ENCODE peak calls at places on chromosomes 6 and 20, in eight cellular contexts. O, H, X, W, L, V, Y and B are unnamed samples.

GRCh38 chr6:149701699-149702098 is 16.2 kb downstream of the LATS1 start:
- DNase-seq in O (peak; percentile 16), H (no peak), X (no peak), W (no peak), L (no peak), V (no peak), Y (no peak), B (no peak)

GRCh38 chr6:28707387-28708282 is 182.0 kb downstream of the GPX5 start:
- DNase-seq in O (no peak), H (no peak), X (no peak), W (no peak), L (no peak), V (no peak), Y (no peak), B (no peak)

GRCh38 chr20:11235058-11235457 is 561.3 kb upstream of the JAG1 start:
- DNase-seq in O (peak; percentile 27), H (no peak), X (no peak), W (peak; percentile 12), L (no peak), V (no peak), Y (no peak), B (no peak)

GRCh38 chr6:17429381-17430061 is 36.1 kb downstream of the CAP2 start:
- DNase-seq in O (no peak), H (no peak), X (no peak), W (no peak), L (no peak), V (no peak), Y (no peak), B (no peak)

GRCh38 chr6:161095916-161096315 is 104.3 kb downstream of the MAP3K4 start:
- DNase-seq in O (peak; percentile 16), H (no peak), X (no peak), W (no peak), L (peak; percentile 37), V (no peak), Y (no peak), B (no peak)

GRCh38 chr6:43719511-43719910 is 31.9 kb upstream of the MRPS18A start:
- DNase-seq in O (no peak), H (no peak), X (no peak), W (no peak), L (no peak), V (no peak), Y (no peak), B (no peak)

GRCh38 chr6:219641-220198 is 72.6 kb upstream of the DUSP22 start:
- DNase-seq in O (no peak), H (no peak), X (no peak), W (peak; percentile 58), L (no peak), V (no peak), Y (peak; percentile 48), B (no peak)

GRCh38 chr6:50586074-50586473 is 127.3 kb upstream of the TFAP2D start:
- DNase-seq in O (no peak), H (no peak), X (no peak), W (no peak), L (no peak), V (peak; percentile 7), Y (peak; percentile 13), B (no peak)

GRCh38 chr20:36466089-36466488 is 75.2 kb upstream of the MYL9 start:
- DNase-seq in O (no peak), H (no peak), X (no peak), W (no peak), L (no peak), V (no peak), Y (no peak), B (no peak)

GRCh38 chr20:49668181-49668877 is 45.3 kb downstream of the B4GALT5 start:
- DNase-seq in O (no peak), H (no peak), X (peak; percentile 35), W (peak; percentile 23), L (no peak), V (no peak), Y (peak; percentile 17), B (peak; percentile 82)

GRCh38 chr6:73121421-73121993 is 103.8 kb downstream of the KHDC1L start:
- DNase-seq in O (peak; percentile 65), H (no peak), X (no peak), W (no peak), L (peak; percentile 89), V (no peak), Y (no peak), B (no peak)

GRCh38 chr6:36104836-36105235 is 25.5 kb upstream of the MAPK13 start:
- DNase-seq in O (peak; percentile 15), H (no peak), X (no peak), W (no peak), L (no peak), V (no peak), Y (no peak), B (no peak)

GRCh38 chr6:39193201-39193791 is 36.0 kb downstream of the KCNK5 start:
- DNase-seq in O (no peak), H (no peak), X (no peak), W (peak; percentile 67), L (no peak), V (no peak), Y (peak; percentile 76), B (no peak)

GRCh38 chr20:35135867-35136586 is 11.1 kb downstream of the EDEM2 start:
- DNase-seq in O (peak; percentile 78), H (no peak), X (no peak), W (no peak), L (no peak), V (no peak), Y (no peak), B (no peak)

DNA sequence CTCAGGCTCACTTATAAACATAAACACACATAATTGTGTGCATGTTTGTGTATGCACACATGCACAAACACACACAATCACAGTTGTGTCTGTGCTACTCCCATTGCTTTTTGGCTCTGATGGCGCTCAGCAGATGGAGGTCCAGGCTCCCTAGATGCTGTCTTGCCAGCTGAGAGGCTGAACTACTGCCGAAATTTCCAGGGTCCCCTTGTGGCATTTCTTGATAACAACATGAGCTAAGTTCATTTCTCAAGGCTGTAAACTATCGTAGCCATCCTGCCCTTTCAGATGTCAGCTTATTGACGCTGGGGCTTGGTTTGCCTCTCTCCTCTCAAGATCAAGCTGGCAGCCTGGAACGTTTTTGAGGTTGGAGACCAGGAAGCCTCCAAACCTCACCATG is 313.9 kb upstream of the RNF24 start:
- DNase-seq in O (no peak), H (no peak), X (no peak), W (no peak), L (no peak), V (no peak), Y (no peak), B (no peak)
- TF ChIP-seq CTCF in O (peak; percentile 36), H (no peak), X (no peak), W (no peak), L (no peak), V (no peak), Y (no peak), B (no peak)

GRCh38 chr6:41941280-41942044 is at the start of gene CCND3:
- DNase-seq in O (peak; percentile 87), H (peak; percentile 72), X (peak; percentile 64), W (peak; percentile 94), L (peak; percentile 55), V (peak; percentile 96), Y (peak; percentile 94), B (peak; percentile 95)

GRCh38 chr6:41942045-41942851 is 640 bp upstream of the CCND3 start:
- DNase-seq in O (no peak), H (no peak), X (no peak), W (no peak), L (peak; percentile 90), V (no peak), Y (no peak), B (no peak)

GRCh38 chr6:41939848-41940758 is 1.5 kb downstream of the CCND3 start:
- DNase-seq in O (peak; percentile 37), H (peak; percentile 11), X (no peak), W (peak; percentile 44), L (peak; percentile 27), V (no peak), Y (peak; percentile 52), B (no peak)

GRCh38 chr6:41939091-41939847 is 2.3 kb downstream of the CCND3 start:
- DNase-seq in O (peak; percentile 35), H (no peak), X (no peak), W (peak; percentile 30), L (no peak), V (no peak), Y (peak; percentile 50), B (no peak)

DNA sequence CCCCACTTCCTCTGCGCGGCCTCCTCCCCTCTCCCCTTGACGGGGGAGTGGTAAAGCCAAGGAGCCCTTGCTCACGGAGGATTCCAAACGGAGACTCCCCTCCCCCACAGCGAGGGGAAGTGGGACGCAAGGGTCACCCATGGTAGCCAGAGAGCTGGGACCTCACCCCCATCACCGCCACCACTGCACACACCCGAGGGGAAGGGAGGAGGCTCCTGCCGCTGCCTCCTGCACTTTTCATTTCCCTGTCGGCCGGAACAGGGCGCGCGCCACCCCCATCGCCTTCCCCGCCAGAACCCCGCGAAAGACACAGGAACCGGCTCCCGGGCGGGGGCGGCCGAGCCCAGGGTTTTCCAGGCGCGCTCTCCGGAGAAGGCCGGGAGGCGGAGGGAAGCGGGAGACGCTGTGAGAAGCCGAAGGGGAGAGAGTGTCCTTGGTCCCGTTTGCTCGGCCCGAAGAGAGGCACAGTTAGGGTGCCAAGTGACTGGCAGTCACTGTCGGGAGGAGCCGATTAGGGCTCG is 789 bp downstream of the CCND3 start:
- DNase-seq in O (peak; percentile 23), H (peak; percentile 21), X (no peak), W (peak; percentile 62), L (peak; percentile 43), V (peak; percentile 38), Y (peak; percentile 65), B (peak; percentile 54)
- TF ChIP-seq CTCF in O (no peak), H (no peak), X (no peak), W (no peak), L (peak; percentile 22), V (no peak), Y (peak; percentile 4), B (no peak)

GRCh38 chr6:148612043-148612442 is 134.8 kb upstream of the UST start:
- DNase-seq in O (no peak), H (no peak), X (no peak), W (no peak), L (no peak), V (no peak), Y (no peak), B (no peak)

GRCh38 chr6:148611213-148611612 is 135.6 kb upstream of the UST start:
- DNase-seq in O (peak; percentile 70), H (no peak), X (no peak), W (no peak), L (peak; percentile 9), V (no peak), Y (no peak), B (no peak)

GRCh38 chr6:148608211-148608951 is 138.4 kb upstream of the UST start:
- DNase-seq in O (peak; percentile 17), H (no peak), X (no peak), W (no peak), L (peak; percentile 8), V (no peak), Y (peak; percentile 8), B (no peak)
- TF ChIP-seq CTCF in O (peak; percentile 76), H (peak; percentile 41), X (no peak), W (peak; percentile 27), L (peak; percentile 64), V (peak; percentile 45), Y (peak; percentile 57), B (peak; percentile 12)

GRCh38 chr20:7930386-7930785 is 9.9 kb downstream of the HAO1 start:
- DNase-seq in O (no peak), H (no peak), X (no peak), W (no peak), L (peak; percentile 29), V (no peak), Y (no peak), B (no peak)

GRCh38 chr20:7926323-7926722 is 13.9 kb downstream of the HAO1 start:
- DNase-seq in O (no peak), H (no peak), X (no peak), W (no peak), L (no peak), V (no peak), Y (no peak), B (no peak)

GRCh38 chr20:7924692-7925091 is 15.6 kb downstream of the HAO1 start:
- DNase-seq in O (peak; percentile 93), H (no peak), X (no peak), W (no peak), L (peak; percentile 93), V (no peak), Y (no peak), B (no peak)

GRCh38 chr20:7926767-7927166 is 13.5 kb downstream of the HAO1 start:
- DNase-seq in O (peak; percentile 25), H (no peak), X (no peak), W (no peak), L (peak; percentile 19), V (no peak), Y (peak; percentile 28), B (no peak)
- TF ChIP-seq CTCF in O (peak; percentile 80), H (peak; percentile 70), X (no peak), W (peak; percentile 44), L (peak; percentile 77), V (peak; percentile 69), Y (peak; percentile 71), B (no peak)